ENCODE peak calls at places on chromosomes 7 and 10, in nine cellular contexts. B is activated CD4-positive, alpha-beta T cell treated with anti-CD3 and anti-CD28 coated beads for 48 hours; F is hepatocyte; Z is SIG-M5; K is mesendoderm; E is astrocyte of the cerebellum; U is astrocyte of the spinal cord; X is NCI-H1417; Q is anterior cingulate cortex. H is an unnamed sample.

GRCh38 chr10:1420663-1421362 is 316.5 kb downstream of the ADARB2 start:
- DNase-seq in B (peak; percentile 81), F (peak; percentile 85), Z (no peak), K (peak; percentile 93), E (no peak), U (no peak), X (peak; percentile 89), Q (peak; percentile 24), H (no peak)

GRCh38 chr7:129514683-129515082 is 12.4 kb downstream of the SMKR1 start:
- DNase-seq in B (no peak), F (no peak), Z (no peak), K (peak; percentile 40), E (no peak), U (peak; percentile 33), X (no peak), Q (no peak), H (no peak)

GRCh38 chr10:21517134-21517982 is 8.1 kb downstream of the SKIDA1 start:
- DNase-seq in B (peak; percentile 31), F (peak; percentile 52), Z (no peak), K (peak; percentile 87), E (no peak), U (peak; percentile 68), X (peak; percentile 74), Q (peak; percentile 38), H (no peak)

GRCh38 chr10:128660726-128661125 is 534.5 kb upstream of the MKI67 start:
- DNase-seq in B (no peak), F (no peak), Z (no peak), K (no peak), E (no peak), U (no peak), X (no peak), Q (no peak), H (no peak)

GRCh38 chr10:74058658-74059057 is 60.7 kb downstream of the VCL start:
- DNase-seq in B (peak; percentile 27), F (peak; percentile 59), Z (no peak), K (peak; percentile 50), E (no peak), U (no peak), X (peak; percentile 58), Q (no peak), H (no peak)

GRCh38 chr10:17512341-17513001 is 58.1 kb upstream of the ST8SIA6 start:
- DNase-seq in B (no peak), F (peak; percentile 58), Z (no peak), K (peak; percentile 8), E (peak; percentile 99), U (peak; percentile 98), X (no peak), Q (no peak), H (peak; percentile 90)

GRCh38 chr10:118805146-118805545 is 50.4 kb upstream of the CACUL1 start:
- DNase-seq in B (no peak), F (no peak), Z (no peak), K (no peak), E (no peak), U (no peak), X (no peak), Q (no peak), H (no peak)

GRCh38 chr7:21507627-21508343 is 35.1 kb upstream of the DNAH11 start:
- DNase-seq in B (peak; percentile 42), F (peak; percentile 40), Z (no peak), K (peak; percentile 65), E (no peak), U (peak; percentile 16), X (no peak), Q (peak; percentile 6), H (peak; percentile 4)

GRCh38 chr7:98754041-98754479 is 115.8 kb downstream of the TMEM130 start:
- DNase-seq in B (no peak), F (peak; percentile 34), Z (no peak), K (peak; percentile 92), E (no peak), U (no peak), X (peak; percentile 55), Q (peak; percentile 19), H (no peak)

GRCh38 chr7:3897430-3898385 is 596.7 kb downstream of the SDK1 start:
- DNase-seq in B (peak; percentile 58), F (peak; percentile 69), Z (no peak), K (peak; percentile 37), E (peak; percentile 50), U (peak; percentile 66), X (peak; percentile 60), Q (no peak), H (peak; percentile 39)

GRCh38 chr7:139875821-139876241 is 46.8 kb downstream of the TBXAS1 start:
- DNase-seq in B (no peak), F (no peak), Z (no peak), K (no peak), E (no peak), U (no peak), X (no peak), Q (no peak), H (no peak)

GRCh38 chr10:46541017-46541661 is 15.3 kb downstream of the GPRIN2 start:
- DNase-seq in B (peak; percentile 29), F (peak; percentile 71), Z (no peak), K (peak; percentile 89), E (no peak), U (no peak), X (no peak), Q (no peak), H (no peak)

GRCh38 chr7:113144839-113145238 is 26.5 kb upstream of the SMIM30 start:
- DNase-seq in B (no peak), F (no peak), Z (no peak), K (peak; percentile 22), E (no peak), U (no peak), X (peak; percentile 21), Q (no peak), H (no peak)

GRCh38 chr10:15092855-15093408 is 4.2 kb upstream of the RPP38 start:
- DNase-seq in B (no peak), F (no peak), Z (no peak), K (no peak), E (no peak), U (no peak), X (no peak), Q (no peak), H (no peak)

GRCh38 chr10:101817542-101818118 is 614 bp downstream of the OGA start:
- DNase-seq in B (peak; percentile 56), F (peak; percentile 90), Z (no peak), K (peak; percentile 86), E (peak; percentile 92), U (peak; percentile 96), X (peak; percentile 60), Q (peak; percentile 55), H (peak; percentile 80)

GRCh38 chr7:98038731-98039130 is 48.7 kb upstream of the OCM2 start:
- DNase-seq in B (no peak), F (no peak), Z (no peak), K (no peak), E (no peak), U (no peak), X (no peak), Q (peak; percentile 31), H (no peak)

GRCh38 chr10:121942749-121943148 is 14.9 kb upstream of the ATE1 start:
- DNase-seq in B (no peak), F (peak; percentile 17), Z (peak; percentile 12), K (no peak), E (peak; percentile 89), U (peak; percentile 93), X (no peak), Q (no peak), H (peak; percentile 57)

GRCh38 chr7:42914009-42914725 is 2.3 kb upstream of the C7orf25 start:
- DNase-seq in B (no peak), F (peak; percentile 19), Z (no peak), K (no peak), E (no peak), U (peak; percentile 2), X (no peak), Q (no peak), H (no peak)

GRCh38 chr10:5604946-5605345 is 61.4 kb downstream of the ASB13 start:
- DNase-seq in B (no peak), F (no peak), Z (no peak), K (no peak), E (no peak), U (no peak), X (no peak), Q (no peak), H (no peak)

GRCh38 chr10:4074559-4075407 is 289.8 kb upstream of the KLF6 start:
- DNase-seq in B (no peak), F (no peak), Z (no peak), K (no peak), E (no peak), U (peak; percentile 45), X (no peak), Q (no peak), H (no peak)

GRCh38 chr10:35416628-35417625 is 80.6 kb downstream of the CCNY start:
- DNase-seq in B (no peak), F (no peak), Z (no peak), K (peak; percentile 81), E (no peak), U (no peak), X (peak; percentile 93), Q (no peak), H (no peak)

GRCh38 chr7:153567426-153567825 is 484.8 kb upstream of the DPP6 start:
- DNase-seq in B (no peak), F (no peak), Z (no peak), K (no peak), E (no peak), U (no peak), X (no peak), Q (no peak), H (no peak)

GRCh38 chr10:130360826-130361311 is 224.7 kb downstream of the GLRX3 start:
- DNase-seq in B (no peak), F (no peak), Z (no peak), K (no peak), E (no peak), U (no peak), X (peak; percentile 41), Q (no peak), H (no peak)

GRCh38 chr7:124718032-124718766 is 47.4 kb downstream of the GPR37 start:
- DNase-seq in B (no peak), F (no peak), Z (no peak), K (no peak), E (no peak), U (peak; percentile 27), X (no peak), Q (no peak), H (no peak)

GRCh38 chr10:32315426-32315825 is 31.5 kb downstream of the EPC1 start:
- DNase-seq in B (no peak), F (no peak), Z (no peak), K (no peak), E (no peak), U (no peak), X (no peak), Q (no peak), H (no peak)